ENCODE peak calls at places on chromosomes 4 and X, in nine cellular contexts. E, L, F, H, O, U, N, Z and M are unnamed samples.

GRCh38 chr4:164381859-164382258 is 372.1 kb upstream of the SMIM31 start:
- DNase-seq in Z (no peak), F (no peak), U (no peak), N (no peak), O (no peak), L (no peak), H (no peak), E (no peak), M (no peak)

GRCh38 chrX:7852166-7852565 is 9.2 kb downstream of the VCX start:
- DNase-seq in U (no peak), O (no peak), L (no peak), F (no peak), Z (no peak), E (no peak), N (no peak), H (no peak), M (no peak)

GRCh38 chr4:151804821-151805220 is 44.0 kb upstream of the GATB start:
- DNase-seq in L (no peak), E (no peak), O (no peak), Z (no peak), N (no peak), H (peak), F (no peak), U (no peak), M (no peak)

GRCh38 chr4:126898815-126899214 is 733.9 kb upstream of the INTU start:
- DNase-seq in U (no peak), F (no peak), N (no peak), O (no peak), L (no peak), H (no peak), E (no peak), Z (no peak), M (no peak)

GRCh38 chr4:76950846-76951321 is 1.3 kb downstream of the SEPTIN11 start:
- DNase-seq in Z (peak), H (peak), O (peak), N (peak), F (peak), L (no peak), E (no peak), U (peak), M (peak)

GRCh38 chr4:82429728-82430192 is 502 bp downstream of the HNRNPDL start:
- DNase-seq in H (no peak), N (no peak), U (no peak), L (peak), Z (no peak), O (no peak), E (peak), F (no peak), M (no peak)

GRCh38 chrX:40685352-40685918 is 38.1 kb upstream of the CXorf38 start:
- DNase-seq in U (no peak), E (no peak), O (no peak), L (no peak), H (no peak), F (no peak), Z (no peak), N (no peak), M (no peak)

GRCh38 chrX:53080628-53081580 is 1.3 kb upstream of the TSPYL2 start:
- DNase-seq in O (no peak), U (peak), E (no peak), F (no peak), N (no peak), H (no peak), Z (peak), L (peak), M (no peak)

GRCh38 chr4:151725087-151725486 is 35.7 kb downstream of the GATB start:
- DNase-seq in H (no peak), L (no peak), Z (no peak), U (no peak), O (no peak), N (no peak), F (no peak), E (no peak), M (no peak)

GRCh38 chr4:110020139-110020538 is 107.5 kb downstream of the EGF start:
- DNase-seq in F (no peak), H (peak), Z (no peak), U (peak), E (no peak), O (no peak), N (no peak), L (no peak), M (peak)

GRCh38 chr4:55035892-55036291 is 89.5 kb downstream of the KDR start:
- DNase-seq in F (no peak), Z (no peak), H (no peak), N (no peak), O (no peak), U (peak), L (no peak), E (no peak), M (no peak)

GRCh38 chr4:122576261-122577188 is 44.3 kb downstream of the IL21 start:
- DNase-seq in Z (peak), H (peak), O (no peak), E (peak), U (peak), L (no peak), F (no peak), N (peak), M (peak)

GRCh38 chr4:3836802-3837601 is 70.8 kb downstream of the ADRA2C start:
- DNase-seq in F (peak), H (no peak), N (peak), U (no peak), E (no peak), L (no peak), Z (no peak), O (peak), M (no peak)

GRCh38 chr4:69860007-69860406 is at the start of gene SULT1E1:
- DNase-seq in L (no peak), E (no peak), U (peak), N (no peak), Z (no peak), H (peak), O (no peak), F (no peak), M (no peak)

GRCh38 chr4:39353478-39354177 is 12.5 kb downstream of the RFC1 start:
- DNase-seq in O (no peak), F (no peak), E (peak), Z (peak), N (peak), L (no peak), H (peak), U (peak), M (peak)

GRCh38 chr4:144655491-144655890 is 9.5 kb downstream of the HHIP start:
- DNase-seq in O (no peak), U (peak), E (no peak), H (no peak), F (no peak), L (no peak), N (no peak), Z (no peak), M (no peak)

GRCh38 chr4:89254847-89255246 is 52.8 kb downstream of the GPRIN3 start:
- DNase-seq in H (no peak), N (peak), L (no peak), O (no peak), E (peak), F (peak), Z (peak), U (peak), M (peak)

GRCh38 chr4:101337688-101338087 is 9.6 kb downstream of the PPP3CA start:
- DNase-seq in Z (peak), U (peak), E (no peak), O (no peak), F (no peak), N (no peak), L (no peak), H (peak), M (peak)

GRCh38 chr4:68299492-68300457 is 50.1 kb downstream of the YTHDC1 start:
- DNase-seq in O (no peak), Z (no peak), E (no peak), U (no peak), H (no peak), F (no peak), N (no peak), L (no peak), M (no peak)

GRCh38 chr4:144666539-144667175 is 20.7 kb downstream of the HHIP start:
- DNase-seq in F (no peak), N (no peak), U (peak), H (peak), Z (peak), L (no peak), E (no peak), O (no peak), M (peak)

GRCh38 chrX:12974217-12974796 is 603 bp upstream of the TMSB4X start:
- DNase-seq in E (peak), L (peak), Z (peak), F (peak), U (peak), N (peak), H (peak), O (peak), M (peak)

GRCh38 chr4:81796790-81797528 is 325.3 kb upstream of the RASGEF1B start:
- DNase-seq in E (no peak), N (no peak), L (no peak), O (no peak), U (no peak), F (no peak), H (no peak), Z (no peak), M (no peak)

GRCh38 chr4:120977435-120977997 is 55.0 kb upstream of the PRDM5 start:
- DNase-seq in Z (peak), O (no peak), E (peak), U (peak), H (peak), F (peak), L (no peak), N (peak), M (peak)

GRCh38 chr4:31461425-31461824 is 741.3 kb downstream of the PCDH7 start:
- DNase-seq in U (peak), F (no peak), N (no peak), H (peak), E (peak), L (no peak), O (no peak), Z (peak), M (peak)

GRCh38 chrX:18098704-18099103 is 122.0 kb downstream of the BEND2 start:
- DNase-seq in O (no peak), L (no peak), U (no peak), F (no peak), N (no peak), E (no peak), H (no peak), Z (no peak), M (no peak)

GRCh38 chrX:46178763-46179162 is 366.5 kb downstream of the ZNF674 start:
- DNase-seq in U (no peak), E (no peak), L (no peak), F (no peak), O (no peak), N (no peak), Z (no peak), H (no peak), M (no peak)

GRCh38 chr4:99405433-99406115 is 29.6 kb downstream of the ADH7 start:
- DNase-seq in N (peak), O (no peak), E (peak), H (peak), Z (peak), F (peak), U (peak), L (no peak), M (peak)

GRCh38 chr4:8152865-8153257 is 5.8 kb downstream of the ABLIM2 start:
- DNase-seq in Z (no peak), E (no peak), L (no peak), N (no peak), H (no peak), O (no peak), F (no peak), U (no peak), M (no peak)
- H3K4me3 ChIP-seq in Z (no peak), E (no peak), L (no peak), N (no peak), H (no peak), O (no peak), F (no peak), U (no peak), M (no peak)

DNA sequence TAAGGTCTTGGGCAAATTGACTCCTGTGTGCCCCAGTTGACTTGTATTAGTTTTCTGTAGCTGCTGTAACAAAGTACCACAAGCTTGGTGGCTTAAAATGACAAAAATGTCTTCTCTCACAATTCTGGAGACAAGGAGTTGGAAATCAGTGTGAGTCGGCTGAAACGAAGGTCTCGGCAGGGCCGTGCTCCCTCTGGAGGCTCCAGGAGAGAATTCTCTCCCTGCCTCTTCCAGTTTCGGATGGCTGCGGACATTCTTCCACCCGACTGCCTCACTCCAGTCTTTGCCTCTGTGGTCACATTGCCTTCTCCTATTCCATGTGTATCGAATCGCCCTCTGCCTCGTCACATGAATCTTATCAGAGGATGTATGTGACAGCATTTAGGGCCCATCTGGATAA is 66.0 kb upstream of the PHOX2B start:
- DNase-seq in U (peak), H (peak), Z (peak), L (no peak), E (peak), O (no peak), N (no peak), F (peak), M (peak)
- TF ChIP-seq CTCF in U (peak), H (peak), Z (peak), L (no peak), E (peak), O (no peak), N (no peak), F (peak), M (peak)

GRCh38 chrX:39576081-39576701 is 521.6 kb downstream of the BCOR start:
- DNase-seq in F (no peak), L (no peak), H (no peak), Z (no peak), U (no peak), N (no peak), O (no peak), E (no peak), M (no peak)

GRCh38 chrX:39577976-39578962 is 519.5 kb downstream of the BCOR start:
- DNase-seq in L (peak), O (no peak), E (no peak), U (peak), H (no peak), F (no peak), N (peak), Z (no peak), M (peak)

GRCh38 chrX:39580043-39580442 is 517.7 kb downstream of the BCOR start:
- DNase-seq in N (no peak), O (no peak), H (no peak), E (no peak), F (no peak), L (no peak), Z (no peak), U (no peak), M (no peak)

GRCh38 chrX:39574178-39574577 is 523.6 kb downstream of the BCOR start:
- DNase-seq in H (no peak), U (no peak), F (no peak), N (peak), O (no peak), E (no peak), L (no peak), Z (no peak), M (no peak)

GRCh38 chrX:39577206-39577605 is 520.6 kb downstream of the BCOR start:
- DNase-seq in U (no peak), F (no peak), N (no peak), O (no peak), L (no peak), Z (peak), E (no peak), H (peak), M (no peak)
- H3K4me3 ChIP-seq in U (no peak), F (no peak), N (no peak), O (no peak), L (no peak), Z (no peak), E (no peak), H (no peak), M (no peak)

DNA sequence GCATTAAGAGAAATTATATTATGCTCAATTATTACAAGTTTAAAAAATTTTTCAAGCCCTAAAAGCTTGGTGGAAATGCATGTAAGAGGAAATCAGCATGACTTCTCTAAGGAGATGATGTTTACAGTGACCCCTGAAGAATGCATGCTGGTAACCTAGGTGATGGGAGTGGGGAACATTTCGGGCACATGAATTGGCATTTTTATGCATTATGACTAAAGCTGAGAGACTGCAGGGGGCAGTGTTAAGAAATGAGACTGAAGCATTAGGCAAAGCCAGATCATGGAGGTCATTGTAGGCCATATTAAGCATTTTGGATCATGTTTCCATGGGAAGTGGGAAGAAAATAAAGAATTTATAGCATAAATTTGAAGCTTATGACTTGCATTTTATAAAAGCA is 421.3 kb downstream of the FAT4 start:
- DNase-seq in H (peak), U (peak), Z (peak), E (peak), F (no peak), N (no peak), L (no peak), O (no peak), M (peak)
- TF ChIP-seq CTCF in H (peak), U (no peak), Z (peak), E (peak), F (peak), N (peak), L (no peak), O (no peak), M (peak)

GRCh38 chr4:168318266-168318895 is at the start of gene DDX60:
- DNase-seq in L (peak), U (peak), E (peak), H (peak), F (no peak), N (peak), Z (peak), O (peak), M (peak)

GRCh38 chr4:168321006-168321405 is 2.5 kb upstream of the DDX60 start:
- DNase-seq in E (peak), Z (no peak), O (no peak), F (no peak), L (no peak), N (no peak), H (no peak), U (no peak), M (no peak)

GRCh38 chr4:168319486-168320019 is 1.0 kb upstream of the DDX60 start:
- DNase-seq in E (no peak), Z (no peak), F (no peak), U (no peak), H (no peak), L (no peak), N (no peak), O (no peak), M (no peak)
- H3K4me3 ChIP-seq in E (no peak), Z (no peak), F (no peak), U (peak), H (no peak), L (no peak), N (no peak), O (peak), M (peak)

DNA sequence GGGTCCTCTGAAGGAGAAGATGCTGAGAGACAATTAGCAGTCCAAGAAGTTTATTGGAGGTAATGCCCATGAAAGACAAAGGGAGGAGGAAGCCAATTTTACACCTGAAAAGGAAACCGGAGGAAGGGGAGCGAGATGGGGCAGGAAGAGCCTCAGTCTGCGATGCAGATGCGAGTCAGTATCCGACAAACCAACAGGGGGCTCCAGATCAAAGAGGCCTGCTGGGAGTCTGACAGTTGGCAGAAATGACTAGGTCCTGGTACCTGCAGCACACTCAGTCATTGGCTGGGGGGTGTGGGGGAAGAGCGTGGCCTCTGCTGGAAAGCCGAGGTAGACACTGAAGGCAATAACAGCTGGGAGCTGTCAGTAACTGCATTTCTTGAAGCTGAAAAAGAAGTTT is 231.1 kb upstream of the CENPE start:
- DNase-seq in U (no peak), N (no peak), F (no peak), Z (no peak), H (no peak), O (no peak), E (peak), L (no peak), M (no peak)
- TF ChIP-seq CTCF in U (peak), N (peak), F (peak), Z (no peak), H (no peak), O (no peak), E (no peak), L (no peak), M (no peak)

DNA sequence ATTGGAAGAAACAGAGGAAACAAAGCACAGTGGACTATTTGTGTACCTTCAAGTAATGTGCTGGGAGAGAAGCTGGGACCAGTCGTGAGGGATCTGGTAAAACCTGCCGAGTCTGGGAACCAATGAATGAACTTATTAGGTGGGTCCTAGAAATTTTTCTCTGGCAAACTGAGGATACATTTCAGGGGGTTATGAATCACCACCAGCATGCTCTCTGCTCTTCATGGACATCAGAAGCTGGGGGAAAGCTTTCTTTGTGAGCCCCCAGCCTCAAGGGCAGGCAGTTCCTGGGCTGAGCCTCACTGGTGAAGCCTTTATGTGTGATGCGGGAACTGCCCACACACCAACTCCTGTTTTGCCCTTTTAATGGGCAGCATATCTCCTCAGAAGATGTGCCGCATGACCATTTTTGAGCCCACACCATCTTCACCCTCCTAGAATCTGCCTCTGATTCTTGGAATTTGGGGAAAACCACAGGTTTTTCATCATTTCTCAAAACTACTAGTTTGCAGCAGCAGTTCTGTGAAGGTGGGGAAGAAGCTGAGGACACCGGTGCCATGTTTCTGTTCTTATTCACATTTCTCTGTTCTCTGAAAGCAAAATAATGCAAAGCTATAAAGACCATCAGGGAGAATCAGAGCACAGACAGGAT is 95.5 kb upstream of the ENPP6 start:
- DNase-seq in Z (no peak), N (no peak), O (no peak), E (no peak), F (no peak), L (no peak), H (no peak), U (no peak), M (no peak)
- H3K4me3 ChIP-seq in Z (no peak), N (no peak), O (no peak), E (no peak), F (no peak), L (no peak), H (no peak), U (no peak), M (no peak)

DNA sequence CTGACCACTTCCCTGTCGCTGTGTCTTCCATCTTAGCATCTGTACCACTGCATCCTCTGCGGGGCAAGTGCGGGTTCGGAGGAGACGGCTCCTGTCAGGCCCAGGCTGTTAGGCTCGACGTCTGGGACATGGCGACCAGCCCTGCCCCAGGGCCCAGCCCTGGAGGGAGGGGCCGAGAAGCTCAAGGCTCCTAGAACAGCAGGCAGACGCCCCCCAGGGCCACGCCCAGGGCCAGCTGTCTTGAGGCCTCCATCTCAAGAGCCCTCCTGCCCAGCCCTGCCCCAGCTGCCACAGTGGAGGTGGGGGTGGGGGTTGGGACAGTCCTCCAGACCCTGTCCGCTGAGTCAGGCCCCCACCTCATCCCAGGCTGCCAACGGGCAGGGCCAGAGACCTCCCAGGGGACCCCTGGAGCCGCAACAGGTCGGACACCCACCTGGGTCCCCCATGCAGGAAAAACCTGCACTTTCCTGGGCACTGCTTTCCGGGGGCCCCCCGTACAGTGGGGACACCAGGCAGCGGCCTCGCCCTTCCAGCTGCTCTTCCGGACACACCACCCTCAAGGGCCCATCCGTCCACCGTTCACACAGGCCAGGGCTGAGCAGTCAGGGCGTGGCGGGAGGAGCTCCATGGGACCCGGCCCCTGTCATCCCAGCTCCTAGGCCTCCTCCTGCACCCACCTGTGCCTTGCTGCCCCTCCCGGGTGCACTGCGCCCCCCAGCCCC is 83.1 kb downstream of the FAM53A start:
- DNase-seq in E (no peak), N (no peak), Z (no peak), L (peak), U (no peak), H (no peak), F (peak), O (peak), M (no peak)
- TF ChIP-seq CTCF in E (no peak), N (no peak), Z (no peak), L (no peak), U (no peak), H (no peak), F (no peak), O (no peak), M (no peak)

GRCh38 chrX:120311632-120312000 is 355 bp upstream of the TMEM255A start:
- DNase-seq in E (no peak), U (no peak), O (no peak), L (no peak), N (no peak), H (no peak), Z (no peak), F (no peak), M (no peak)
- H3K4me3 ChIP-seq in E (no peak), U (no peak), O (no peak), L (no peak), N (no peak), H (no peak), Z (no peak), F (no peak), M (no peak)